ENCODE peak calls at places on chromosome 19, in four cellular contexts. One of them, this sample, is unnamed.

GRCh38 chr19:55830656-55831055 is 1.1 kb downstream of the NLRP11 start:
- DNase-seq in neural progenitor cell: no peak
- DNase-seq in CD8-positive, alpha-beta T cell: no peak
- DNase-seq in GM13977: no peak
- DNase-seq in this sample: no peak

GRCh38 chr19:15544283-15544682 is 36.0 kb downstream of the CYP4F22 start:
- DNase-seq in GM13977: no peak
- DNase-seq in neural progenitor cell: no peak
- DNase-seq in CD8-positive, alpha-beta T cell: no peak
- DNase-seq in this sample: no peak

GRCh38 chr19:39315933-39316332 is 4.7 kb downstream of the LRFN1 start:
- DNase-seq in neural progenitor cell: no peak
- DNase-seq in GM13977: no peak
- DNase-seq in CD8-positive, alpha-beta T cell: no peak
- DNase-seq in this sample: no peak

GRCh38 chr19:40530091-40530901 is 46.4 kb upstream of the SHKBP1 start:
- DNase-seq in neural progenitor cell: peak
- DNase-seq in CD8-positive, alpha-beta T cell: no peak
- DNase-seq in GM13977: peak
- DNase-seq in this sample: no peak

GRCh38 chr19:48859711-48860572 is 8.5 kb downstream of the PLEKHA4 start:
- DNase-seq in GM13977: no peak
- DNase-seq in neural progenitor cell: peak
- DNase-seq in CD8-positive, alpha-beta T cell: no peak
- DNase-seq in this sample: no peak

GRCh38 chr19:12838182-12838890 is at the start of gene MAST1:
- DNase-seq in neural progenitor cell: peak
- DNase-seq in GM13977: peak
- DNase-seq in CD8-positive, alpha-beta T cell: peak
- DNase-seq in this sample: no peak

GRCh38 chr19:12166596-12166995 is 3.7 kb downstream of the ZNF136 start:
- DNase-seq in neural progenitor cell: no peak
- DNase-seq in GM13977: no peak
- DNase-seq in CD8-positive, alpha-beta T cell: no peak
- DNase-seq in this sample: no peak

GRCh38 chr19:37738371-37738770 is 18.8 kb upstream of the ZNF607 start:
- DNase-seq in GM13977: no peak
- DNase-seq in CD8-positive, alpha-beta T cell: no peak
- DNase-seq in neural progenitor cell: no peak
- DNase-seq in this sample: no peak

GRCh38 chr19:35140207-35140897 is 1.7 kb downstream of the FXYD1 start:
- DNase-seq in neural progenitor cell: no peak
- DNase-seq in CD8-positive, alpha-beta T cell: no peak
- DNase-seq in GM13977: no peak
- DNase-seq in this sample: no peak

GRCh38 chr19:41354343-41354974 is 737 bp upstream of the TGFB1 start:
- DNase-seq in GM13977: no peak
- DNase-seq in neural progenitor cell: no peak
- DNase-seq in CD8-positive, alpha-beta T cell: no peak
- DNase-seq in this sample: no peak

GRCh38 chr19:27744926-27745844 is 1467.8 kb downstream of the UQCRFS1 start:
- DNase-seq in GM13977: no peak
- DNase-seq in neural progenitor cell: no peak
- DNase-seq in CD8-positive, alpha-beta T cell: no peak
- DNase-seq in this sample: no peak

GRCh38 chr19:14434543-14435319 is 1.6 kb downstream of the PKN1 start:
- DNase-seq in CD8-positive, alpha-beta T cell: no peak
- DNase-seq in GM13977: no peak
- DNase-seq in neural progenitor cell: no peak
- DNase-seq in this sample: no peak

GRCh38 chr19:55660991-55661390 is 6.2 kb downstream of the U2AF2 start:
- DNase-seq in neural progenitor cell: no peak
- DNase-seq in GM13977: no peak
- DNase-seq in CD8-positive, alpha-beta T cell: no peak
- DNase-seq in this sample: no peak

GRCh38 chr19:19492026-19492610 is 23.2 kb downstream of the TSSK6 start:
- DNase-seq in GM13977: no peak
- DNase-seq in CD8-positive, alpha-beta T cell: no peak
- DNase-seq in neural progenitor cell: no peak
- DNase-seq in this sample: no peak

GRCh38 chr19:19489804-19490204 is 25.5 kb downstream of the TSSK6 start:
- DNase-seq in GM13977: no peak
- DNase-seq in CD8-positive, alpha-beta T cell: no peak
- DNase-seq in neural progenitor cell: peak
- DNase-seq in this sample: no peak

GRCh38 chr19:19488875-19489690 is 26.3 kb downstream of the TSSK6 start:
- DNase-seq in GM13977: peak
- DNase-seq in CD8-positive, alpha-beta T cell: peak
- DNase-seq in neural progenitor cell: peak
- DNase-seq in this sample: peak

GRCh38 chr19:19491321-19492025 is 23.9 kb downstream of the TSSK6 start:
- DNase-seq in GM13977: no peak
- DNase-seq in CD8-positive, alpha-beta T cell: no peak
- DNase-seq in neural progenitor cell: no peak
- DNase-seq in this sample: no peak

GRCh38 chr19:19490247-19490968 is 24.9 kb downstream of the TSSK6 start:
- DNase-seq in neural progenitor cell: peak
- DNase-seq in GM13977: peak
- DNase-seq in CD8-positive, alpha-beta T cell: peak
- DNase-seq in this sample: peak
- TF ChIP-seq CTCF in neural progenitor cell: peak
- TF ChIP-seq CTCF in GM13977: peak
- TF ChIP-seq CTCF in CD8-positive, alpha-beta T cell: peak
- TF ChIP-seq CTCF in this sample: peak

GRCh38 chr19:1357695-1358094 is 26.0 kb upstream of the NDUFS7 start:
- DNase-seq in GM13977: no peak
- DNase-seq in neural progenitor cell: peak
- DNase-seq in CD8-positive, alpha-beta T cell: no peak
- DNase-seq in this sample: no peak

GRCh38 chr19:1355974-1356865 is 27.5 kb upstream of the NDUFS7 start:
- DNase-seq in GM13977: no peak
- DNase-seq in CD8-positive, alpha-beta T cell: no peak
- DNase-seq in neural progenitor cell: peak
- DNase-seq in this sample: no peak

GRCh38 chr19:1353144-1353543 is 30.6 kb upstream of the NDUFS7 start:
- DNase-seq in neural progenitor cell: no peak
- DNase-seq in CD8-positive, alpha-beta T cell: no peak
- DNase-seq in GM13977: no peak
- DNase-seq in this sample: no peak

GRCh38 chr19:1355258-1355973 is 28.3 kb upstream of the NDUFS7 start:
- DNase-seq in CD8-positive, alpha-beta T cell: no peak
- DNase-seq in neural progenitor cell: peak
- DNase-seq in GM13977: no peak
- DNase-seq in this sample: no peak

GRCh38 chr19:1354496-1355257 is 29.0 kb upstream of the NDUFS7 start:
- DNase-seq in neural progenitor cell: peak
- DNase-seq in CD8-positive, alpha-beta T cell: peak
- DNase-seq in GM13977: peak
- DNase-seq in this sample: peak
- TF ChIP-seq CTCF in neural progenitor cell: peak
- TF ChIP-seq CTCF in CD8-positive, alpha-beta T cell: no peak
- TF ChIP-seq CTCF in GM13977: no peak
- TF ChIP-seq CTCF in this sample: no peak

GRCh38 chr19:5943623-5944022 is 29.6 kb downstream of the CAPS start:
- DNase-seq in CD8-positive, alpha-beta T cell: no peak
- DNase-seq in neural progenitor cell: no peak
- DNase-seq in GM13977: no peak
- DNase-seq in this sample: no peak

GRCh38 chr19:5950744-5951143 is 27.2 kb downstream of the RANBP3 start:
- DNase-seq in neural progenitor cell: peak
- DNase-seq in GM13977: no peak
- DNase-seq in CD8-positive, alpha-beta T cell: no peak
- DNase-seq in this sample: no peak

GRCh38 chr19:5949792-5950305 is 28.1 kb downstream of the RANBP3 start:
- DNase-seq in neural progenitor cell: no peak
- DNase-seq in CD8-positive, alpha-beta T cell: no peak
- DNase-seq in GM13977: no peak
- DNase-seq in this sample: no peak

GRCh38 chr19:5948697-5949564 is 29.0 kb downstream of the RANBP3 start:
- DNase-seq in CD8-positive, alpha-beta T cell: no peak
- DNase-seq in neural progenitor cell: no peak
- DNase-seq in GM13977: no peak
- DNase-seq in this sample: no peak

DNA sequence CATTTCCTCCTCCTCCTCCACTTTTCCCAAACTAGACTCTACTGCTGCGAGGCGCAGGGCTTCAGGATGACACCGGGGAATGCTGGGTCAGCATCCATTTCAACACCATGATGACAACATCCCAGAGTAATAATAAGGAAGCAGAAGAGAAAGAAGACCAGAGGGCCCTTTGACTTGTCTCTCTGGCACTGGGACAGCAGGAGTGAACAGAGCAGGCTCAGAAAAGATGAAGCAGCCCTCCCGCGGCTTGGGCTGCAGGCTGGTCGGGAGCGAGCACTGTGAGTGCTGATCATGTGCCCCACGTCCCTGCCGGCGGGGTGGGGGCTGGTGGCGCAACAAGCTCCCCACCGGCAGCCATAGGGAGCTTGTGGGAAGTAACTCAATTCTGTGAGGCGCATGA is 30.5 kb downstream of the RANBP3 start:
- DNase-seq in CD8-positive, alpha-beta T cell: no peak
- DNase-seq in GM13977: no peak
- DNase-seq in neural progenitor cell: no peak
- DNase-seq in this sample: no peak
- TF ChIP-seq CTCF in CD8-positive, alpha-beta T cell: no peak
- TF ChIP-seq CTCF in GM13977: no peak
- TF ChIP-seq CTCF in neural progenitor cell: no peak
- TF ChIP-seq CTCF in this sample: no peak

GRCh38 chr19:50666346-50667176 is 17.3 kb downstream of the C19orf81 start:
- DNase-seq in GM13977: no peak
- DNase-seq in CD8-positive, alpha-beta T cell: no peak
- DNase-seq in neural progenitor cell: no peak
- DNase-seq in this sample: no peak
- TF ChIP-seq CTCF in GM13977: no peak
- TF ChIP-seq CTCF in CD8-positive, alpha-beta T cell: no peak
- TF ChIP-seq CTCF in neural progenitor cell: no peak
- TF ChIP-seq CTCF in this sample: no peak

GRCh38 chr19:54480048-54480447 is 7.0 kb upstream of the CDC42EP5 start:
- DNase-seq in neural progenitor cell: no peak
- DNase-seq in CD8-positive, alpha-beta T cell: no peak
- DNase-seq in GM13977: no peak
- DNase-seq in this sample: no peak

GRCh38 chr19:54478677-54479266 is 5.7 kb upstream of the CDC42EP5 start:
- DNase-seq in CD8-positive, alpha-beta T cell: no peak
- DNase-seq in GM13977: peak
- DNase-seq in neural progenitor cell: peak
- DNase-seq in this sample: no peak

GRCh38 chr19:54475706-54476105 is 2.6 kb upstream of the CDC42EP5 start:
- DNase-seq in neural progenitor cell: no peak
- DNase-seq in GM13977: no peak
- DNase-seq in CD8-positive, alpha-beta T cell: no peak
- DNase-seq in this sample: no peak

GRCh38 chr19:54473983-54474382 is 887 bp upstream of the CDC42EP5 start:
- DNase-seq in neural progenitor cell: no peak
- DNase-seq in GM13977: no peak
- DNase-seq in CD8-positive, alpha-beta T cell: no peak
- DNase-seq in this sample: no peak

GRCh38 chr19:54477650-54478049 is 4.6 kb upstream of the CDC42EP5 start:
- DNase-seq in CD8-positive, alpha-beta T cell: no peak
- DNase-seq in GM13977: no peak
- DNase-seq in neural progenitor cell: no peak
- DNase-seq in this sample: no peak
- TF ChIP-seq CTCF in CD8-positive, alpha-beta T cell: no peak
- TF ChIP-seq CTCF in GM13977: no peak
- TF ChIP-seq CTCF in neural progenitor cell: peak
- TF ChIP-seq CTCF in this sample: peak

GRCh38 chr19:43624933-43625332 is 5.5 kb upstream of the ZNF428 start:
- DNase-seq in neural progenitor cell: peak
- DNase-seq in GM13977: peak
- DNase-seq in CD8-positive, alpha-beta T cell: peak
- DNase-seq in this sample: peak

GRCh38 chr19:43623889-43624670 is 4.7 kb upstream of the ZNF428 start:
- DNase-seq in neural progenitor cell: peak
- DNase-seq in GM13977: no peak
- DNase-seq in CD8-positive, alpha-beta T cell: no peak
- DNase-seq in this sample: no peak

GRCh38 chr19:43628646-43629326 is 9.4 kb upstream of the ZNF428 start:
- DNase-seq in neural progenitor cell: no peak
- DNase-seq in GM13977: no peak
- DNase-seq in CD8-positive, alpha-beta T cell: no peak
- DNase-seq in this sample: no peak

GRCh38 chr19:43626838-43627237 is 7.4 kb upstream of the ZNF428 start:
- DNase-seq in neural progenitor cell: no peak
- DNase-seq in CD8-positive, alpha-beta T cell: no peak
- DNase-seq in GM13977: no peak
- DNase-seq in this sample: no peak

GRCh38 chr19:43625918-43626579 is 6.6 kb upstream of the ZNF428 start:
- DNase-seq in neural progenitor cell: peak
- DNase-seq in GM13977: no peak
- DNase-seq in CD8-positive, alpha-beta T cell: no peak
- DNase-seq in this sample: no peak
- TF ChIP-seq CTCF in neural progenitor cell: no peak
- TF ChIP-seq CTCF in GM13977: no peak
- TF ChIP-seq CTCF in CD8-positive, alpha-beta T cell: no peak
- TF ChIP-seq CTCF in this sample: no peak

GRCh38 chr19:4495471-4495870 is 22.8 kb downstream of the PLIN4 start:
- DNase-seq in GM13977: no peak
- DNase-seq in CD8-positive, alpha-beta T cell: no peak
- DNase-seq in neural progenitor cell: no peak
- DNase-seq in this sample: no peak
- TF ChIP-seq CTCF in GM13977: no peak
- TF ChIP-seq CTCF in CD8-positive, alpha-beta T cell: no peak
- TF ChIP-seq CTCF in neural progenitor cell: no peak
- TF ChIP-seq CTCF in this sample: peak

GRCh38 chr19:2727640-2727944 is 6.4 kb upstream of the DIRAS1 start:
- DNase-seq in GM13977: no peak
- DNase-seq in neural progenitor cell: no peak
- DNase-seq in CD8-positive, alpha-beta T cell: no peak
- DNase-seq in this sample: no peak
- TF ChIP-seq CTCF in GM13977: no peak
- TF ChIP-seq CTCF in neural progenitor cell: no peak
- TF ChIP-seq CTCF in CD8-positive, alpha-beta T cell: no peak
- TF ChIP-seq CTCF in this sample: no peak

GRCh38 chr19:5617080-5617479 is 5.5 kb downstream of the SAFB2 start:
- DNase-seq in neural progenitor cell: no peak
- DNase-seq in CD8-positive, alpha-beta T cell: no peak
- DNase-seq in GM13977: no peak
- DNase-seq in this sample: no peak
- TF ChIP-seq CTCF in neural progenitor cell: no peak
- TF ChIP-seq CTCF in CD8-positive, alpha-beta T cell: no peak
- TF ChIP-seq CTCF in GM13977: no peak
- TF ChIP-seq CTCF in this sample: no peak